ENCODE peak calls at places on chromosome 4, in five cellular contexts. One of them, this sample, is unnamed. For H3K4me1, the result is how much of the 10 kb centered on the place peaks cover.

GRCh38 chr4:57374866-57375595 is 264.8 kb upstream of the IGFBP7 start:
- DNase-seq in GM23248: peak
- DNase-seq in mammary epithelial cell: no peak
- DNase-seq in A549: no peak
- DNase-seq in thoracic aorta: no peak
- DNase-seq in this sample: no peak

GRCh38 chr4:45971108-45971507 is 152.7 kb downstream of the GABRG1 start:
- DNase-seq in GM23248: no peak
- DNase-seq in mammary epithelial cell: peak
- DNase-seq in A549: no peak
- DNase-seq in thoracic aorta: no peak
- DNase-seq in this sample: no peak

GRCh38 chr4:82715731-82716617 is 82.6 kb downstream of the SCD5 start:
- DNase-seq in GM23248: peak
- DNase-seq in mammary epithelial cell: peak
- DNase-seq in A549: no peak
- DNase-seq in thoracic aorta: no peak
- DNase-seq in this sample: no peak

GRCh38 chr4:165537028-165537648 is 158.3 kb downstream of the CPE start:
- DNase-seq in GM23248: peak
- DNase-seq in mammary epithelial cell: peak
- DNase-seq in A549: peak
- DNase-seq in thoracic aorta: no peak
- DNase-seq in this sample: no peak

GRCh38 chr4:189533603-189534002 is 407.1 kb upstream of the FRG1 start:
- DNase-seq in GM23248: peak
- DNase-seq in mammary epithelial cell: no peak
- DNase-seq in A549: no peak
- DNase-seq in thoracic aorta: no peak
- DNase-seq in this sample: no peak

GRCh38 chr4:40196724-40197281 is at the start of gene RHOH:
- DNase-seq in GM23248: no peak
- DNase-seq in mammary epithelial cell: no peak
- DNase-seq in A549: no peak
- DNase-seq in thoracic aorta: no peak
- DNase-seq in this sample: no peak

GRCh38 chr4:72418458-72418857 is 150.6 kb downstream of the ADAMTS3 start:
- DNase-seq in GM23248: peak
- DNase-seq in mammary epithelial cell: peak
- DNase-seq in A549: no peak
- DNase-seq in thoracic aorta: no peak
- DNase-seq in this sample: no peak

GRCh38 chr4:128583753-128584712 is 225.5 kb upstream of the JADE1 start:
- DNase-seq in GM23248: peak
- DNase-seq in mammary epithelial cell: no peak
- DNase-seq in A549: no peak
- DNase-seq in thoracic aorta: no peak
- DNase-seq in this sample: no peak

GRCh38 chr4:174120446-174121142 is 162.9 kb downstream of the FBXO8 start:
- DNase-seq in GM23248: peak
- DNase-seq in mammary epithelial cell: peak
- DNase-seq in A549: peak
- DNase-seq in thoracic aorta: peak
- DNase-seq in this sample: peak

GRCh38 chr4:30714408-30715031 is 5.6 kb upstream of the PCDH7 start:
- DNase-seq in GM23248: peak
- DNase-seq in mammary epithelial cell: peak
- DNase-seq in A549: peak
- DNase-seq in thoracic aorta: no peak
- DNase-seq in this sample: peak

GRCh38 chr4:108834787-108835384 is 72.0 kb upstream of the ETNPPL start:
- DNase-seq in GM23248: peak
- DNase-seq in mammary epithelial cell: peak
- DNase-seq in A549: no peak
- DNase-seq in thoracic aorta: no peak
- DNase-seq in this sample: peak

GRCh38 chr4:76584235-76585152 is 149.5 kb downstream of the SHROOM3 start:
- DNase-seq in GM23248: no peak
- DNase-seq in mammary epithelial cell: no peak
- DNase-seq in A549: no peak
- DNase-seq in thoracic aorta: no peak
- DNase-seq in this sample: no peak

GRCh38 chr4:109548655-109549054 is 11.4 kb upstream of the MCUB start:
- DNase-seq in GM23248: peak
- DNase-seq in mammary epithelial cell: peak
- DNase-seq in A549: no peak
- DNase-seq in thoracic aorta: no peak
- DNase-seq in this sample: peak

GRCh38 chr4:955931-956381 is 17.4 kb downstream of the DGKQ start:
- DNase-seq in GM23248: no peak
- DNase-seq in mammary epithelial cell: no peak
- DNase-seq in A549: no peak
- DNase-seq in thoracic aorta: no peak
- DNase-seq in this sample: no peak

GRCh38 chr4:119039779-119040178 is 95.9 kb upstream of the MYOZ2 start:
- DNase-seq in GM23248: no peak
- DNase-seq in mammary epithelial cell: no peak
- DNase-seq in A549: no peak
- DNase-seq in thoracic aorta: no peak
- DNase-seq in this sample: no peak

GRCh38 chr4:25913056-25913850 is 767 bp upstream of the SMIM20 start:
- DNase-seq in GM23248: no peak
- DNase-seq in mammary epithelial cell: no peak
- DNase-seq in A549: no peak
- DNase-seq in thoracic aorta: no peak
- DNase-seq in this sample: no peak

GRCh38 chr4:176383273-176384077 is 63.7 kb downstream of the SPCS3 start:
- DNase-seq in GM23248: peak
- DNase-seq in mammary epithelial cell: peak
- DNase-seq in A549: no peak
- DNase-seq in thoracic aorta: no peak
- DNase-seq in this sample: peak

GRCh38 chr4:110596431-110596830 is 26.4 kb downstream of the PITX2 start:
- DNase-seq in GM23248: no peak
- DNase-seq in mammary epithelial cell: no peak
- DNase-seq in A549: no peak
- DNase-seq in thoracic aorta: no peak
- DNase-seq in this sample: no peak

GRCh38 chr4:85910985-85911384 is 436.0 kb downstream of the ARHGAP24 start:
- DNase-seq in GM23248: no peak
- DNase-seq in mammary epithelial cell: no peak
- DNase-seq in A549: no peak
- DNase-seq in thoracic aorta: no peak
- DNase-seq in this sample: no peak

GRCh38 chr4:111323496-111323895 is 700.6 kb upstream of the PITX2 start:
- DNase-seq in GM23248: peak
- DNase-seq in mammary epithelial cell: no peak
- DNase-seq in A549: no peak
- DNase-seq in thoracic aorta: no peak
- DNase-seq in this sample: no peak

DNA sequence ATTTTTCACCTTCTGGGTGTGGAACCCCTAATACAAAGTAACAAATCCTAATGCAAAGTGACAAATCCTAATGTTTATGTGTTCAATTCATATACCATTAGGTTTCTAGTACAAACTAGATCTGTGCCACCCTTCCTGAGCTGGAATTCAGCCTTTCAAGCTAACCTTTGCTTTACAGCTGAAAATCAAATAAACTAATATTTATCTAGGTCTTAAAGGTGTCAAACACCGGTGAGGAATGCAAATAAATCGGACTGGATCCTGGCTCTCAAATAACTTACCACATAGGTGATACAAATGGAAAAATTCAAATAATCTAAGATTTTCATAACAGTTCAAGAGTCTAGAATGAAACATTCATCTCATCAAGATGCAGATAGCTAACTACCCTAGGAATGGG is 11.6 kb downstream of the IRF2 start:
- DNase-seq in GM23248: no peak
- DNase-seq in mammary epithelial cell: no peak
- DNase-seq in A549: no peak
- DNase-seq in thoracic aorta: no peak
- DNase-seq in this sample: no peak
- H3K27ac ChIP-seq in GM23248: no peak
- H3K27ac ChIP-seq in mammary epithelial cell: no peak
- H3K27ac ChIP-seq in A549: no peak
- H3K27ac ChIP-seq in thoracic aorta: no peak
- H3K27ac ChIP-seq in this sample: no peak

GRCh38 chr4:5888222-5888701 is 4.6 kb downstream of the CRMP1 start:
- DNase-seq in GM23248: no peak
- DNase-seq in mammary epithelial cell: no peak
- DNase-seq in A549: no peak
- DNase-seq in thoracic aorta: no peak
- DNase-seq in this sample: no peak
- H3K4me3 ChIP-seq in GM23248: no peak
- H3K4me3 ChIP-seq in mammary epithelial cell: no peak
- H3K4me3 ChIP-seq in A549: peak
- H3K4me3 ChIP-seq in thoracic aorta: peak
- H3K4me3 ChIP-seq in this sample: no peak

GRCh38 chr4:168863719-168864632 is 146.1 kb downstream of the CBR4 start:
- DNase-seq in GM23248: peak
- DNase-seq in mammary epithelial cell: no peak
- DNase-seq in A549: no peak
- DNase-seq in thoracic aorta: no peak
- DNase-seq in this sample: no peak
- H3K4me1 ChIP-seq in GM23248: half or more
- H3K4me1 ChIP-seq in mammary epithelial cell: under half
- H3K4me1 ChIP-seq in A549: under half
- H3K4me1 ChIP-seq in thoracic aorta: half or more
- H3K4me1 ChIP-seq in this sample: half or more

DNA sequence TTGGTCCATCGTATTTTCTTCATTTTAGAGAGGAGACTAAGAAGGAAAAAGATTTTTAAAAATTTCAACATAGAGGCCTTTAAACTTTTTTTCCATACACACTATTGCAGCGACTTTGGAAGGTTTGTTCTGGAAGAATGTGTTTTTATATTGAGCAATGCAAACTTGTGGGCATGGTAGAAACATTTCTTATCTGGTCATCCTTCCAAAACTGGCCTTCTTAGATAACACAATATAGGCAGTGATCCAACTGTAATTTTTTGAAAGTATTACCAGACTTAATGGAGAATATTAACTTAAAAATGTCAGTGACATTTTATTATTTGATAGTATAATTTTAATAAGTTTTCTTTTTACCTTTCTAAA is 25.6 kb downstream of the FHDC1 start:
- DNase-seq in GM23248: no peak
- DNase-seq in mammary epithelial cell: no peak
- DNase-seq in A549: no peak
- DNase-seq in thoracic aorta: no peak
- DNase-seq in this sample: no peak
- H3K27ac ChIP-seq in GM23248: no peak
- H3K27ac ChIP-seq in mammary epithelial cell: no peak
- H3K27ac ChIP-seq in A549: no peak
- H3K27ac ChIP-seq in thoracic aorta: no peak
- H3K27ac ChIP-seq in this sample: no peak

GRCh38 chr4:139660518-139661149 is 5.0 kb upstream of the MGST2 start:
- DNase-seq in GM23248: no peak
- DNase-seq in mammary epithelial cell: no peak
- DNase-seq in A549: no peak
- DNase-seq in thoracic aorta: no peak
- DNase-seq in this sample: no peak

GRCh38 chr4:139658983-139659382 is 6.6 kb upstream of the MGST2 start:
- DNase-seq in GM23248: no peak
- DNase-seq in mammary epithelial cell: no peak
- DNase-seq in A549: no peak
- DNase-seq in thoracic aorta: no peak
- DNase-seq in this sample: no peak

GRCh38 chr4:139659735-139660424 is 5.7 kb upstream of the MGST2 start:
- DNase-seq in GM23248: no peak
- DNase-seq in mammary epithelial cell: no peak
- DNase-seq in A549: no peak
- DNase-seq in thoracic aorta: no peak
- DNase-seq in this sample: no peak

GRCh38 chr4:139656614-139657486 is 8.8 kb upstream of the MGST2 start:
- DNase-seq in GM23248: peak
- DNase-seq in mammary epithelial cell: peak
- DNase-seq in A549: peak
- DNase-seq in thoracic aorta: no peak
- DNase-seq in this sample: peak

GRCh38 chr4:139658185-139658584 is 7.4 kb upstream of the MGST2 start:
- DNase-seq in GM23248: no peak
- DNase-seq in mammary epithelial cell: no peak
- DNase-seq in A549: no peak
- DNase-seq in thoracic aorta: no peak
- DNase-seq in this sample: no peak
- H3K4me3 ChIP-seq in GM23248: peak
- H3K4me3 ChIP-seq in mammary epithelial cell: peak
- H3K4me3 ChIP-seq in A549: no peak
- H3K4me3 ChIP-seq in thoracic aorta: peak
- H3K4me3 ChIP-seq in this sample: no peak